ENCODE peak calls at places on chromosomes 7 and 10, in four cellular contexts. M is H1, U is GM12878, X is HepG2. W is an unnamed sample.

GRCh38 chr10:118722694-118723093 is 32.1 kb downstream of the CACUL1 start:
- DNase-seq in X (no peak), U (no peak), M (no peak), W (no peak)

GRCh38 chr7:78924581-78924980 is 528.9 kb downstream of the MAGI2 start:
- DNase-seq in U (no peak), X (no peak), M (no peak), W (no peak)

GRCh38 chr7:98400538-98401427 is at the start of gene BAIAP2L1:
- DNase-seq in M (peak), U (peak), X (peak), W (peak)

GRCh38 chr7:159141159-159141558 is 3.5 kb downstream of the VIPR2 start:
- DNase-seq in U (no peak), X (no peak), M (no peak), W (no peak)

GRCh38 chr10:114638874-114639625 is 19.0 kb downstream of the ABLIM1 start:
- DNase-seq in U (peak), M (no peak), X (no peak), W (no peak)

GRCh38 chr7:93178213-93178612 is 30.0 kb upstream of the SAMD9L start:
- DNase-seq in X (no peak), U (no peak), M (no peak), W (peak)

GRCh38 chr10:124688889-124689670 is 55.1 kb downstream of the FAM53B start:
- DNase-seq in U (peak), M (no peak), X (no peak), W (no peak)

GRCh38 chr10:32189400-32190084 is 133.3 kb upstream of the KIF5B start:
- DNase-seq in U (no peak), M (no peak), X (peak), W (no peak)

GRCh38 chr7:45609180-45609579 is 35.0 kb downstream of the ADCY1 start:
- DNase-seq in X (no peak), U (no peak), M (no peak), W (no peak)

GRCh38 chr10:57320416-57320815 is 947.3 kb downstream of the IPMK start:
- DNase-seq in M (no peak), U (no peak), X (no peak), W (no peak)
- TF ChIP-seq HDAC2 in M (no peak), U (no peak), X (no peak), W (no peak)

GRCh38 chr10:110228066-110228465 is 20.7 kb downstream of the MXI1 start:
- DNase-seq in X (no peak), U (no peak), M (no peak), W (no peak)
- H3K27ac ChIP-seq in X (no peak), U (no peak), M (no peak), W (no peak)

GRCh38 chr10:49079072-49079471 is 36.2 kb downstream of the VSTM4 start:
- DNase-seq in M (no peak), U (no peak), X (no peak), W (no peak)

GRCh38 chr10:49081532-49082275 is 33.6 kb downstream of the VSTM4 start:
- DNase-seq in M (no peak), X (peak), U (no peak), W (no peak)

GRCh38 chr10:49080965-49081364 is 34.4 kb downstream of the VSTM4 start:
- DNase-seq in M (no peak), X (no peak), U (no peak), W (no peak)

GRCh38 chr10:49079499-49079898 is 35.8 kb downstream of the VSTM4 start:
- DNase-seq in U (no peak), M (no peak), X (no peak), W (no peak)

GRCh38 chr10:49080071-49080470 is 35.3 kb downstream of the VSTM4 start:
- DNase-seq in M (no peak), U (no peak), X (no peak), W (no peak)
- TF ChIP-seq HDAC2 in M (no peak), U (no peak), X (no peak), W (no peak)

GRCh38 chr7:4702961-4703512 is 20.9 kb downstream of the FOXK1 start:
- DNase-seq in X (no peak), U (no peak), M (no peak), W (no peak)
- H3K27ac ChIP-seq in X (no peak), U (no peak), M (no peak), W (no peak)

GRCh38 chr7:129240119-129240815 is 15.4 kb downstream of the AHCYL2 start:
- DNase-seq in X (no peak), M (no peak), U (no peak), W (no peak)

GRCh38 chr7:129244220-129244619 is 19.4 kb downstream of the AHCYL2 start:
- DNase-seq in M (no peak), U (no peak), X (peak), W (no peak)

GRCh38 chr7:129238546-129238945 is 13.7 kb downstream of the AHCYL2 start:
- DNase-seq in M (no peak), X (no peak), U (no peak), W (no peak)
- TF ChIP-seq HDAC2 in M (no peak), X (no peak), U (no peak), W (no peak)

GRCh38 chr7:29381206-29382094 is 182.2 kb upstream of the PRR15 start:
- DNase-seq in M (no peak), X (no peak), U (no peak), W (no peak)

GRCh38 chr7:29384277-29384676 is 179.4 kb upstream of the PRR15 start:
- DNase-seq in X (peak), M (no peak), U (no peak), W (no peak)

GRCh38 chr7:29386196-29386765 is 177.4 kb upstream of the PRR15 start:
- DNase-seq in M (no peak), U (no peak), X (no peak), W (no peak)

GRCh38 chr7:29379551-29379950 is 184.1 kb upstream of the PRR15 start:
- DNase-seq in M (no peak), U (no peak), X (no peak), W (no peak)

GRCh38 chr7:29385214-29385613 is 178.4 kb upstream of the PRR15 start:
- DNase-seq in X (peak), M (no peak), U (no peak), W (no peak)
- H3K27ac ChIP-seq in X (peak), M (no peak), U (no peak), W (no peak)

W was measured in A549.